ENCODE peak calls at places on chromosomes 5 and 9, in six cellular contexts. M, X, V, S, A and K are unnamed samples.

GRCh38 chr5:133739381-133739780 is 127.0 kb upstream of the FSTL4 start:
- DNase-seq in V (no peak), M (peak), S (no peak), A (no peak), X (no peak), K (no peak)

GRCh38 chr5:52784741-52785140 is 3.0 kb upstream of the ITGA1 start:
- DNase-seq in X (no peak), V (no peak), S (no peak), M (no peak), A (no peak), K (no peak)

GRCh38 chr5:150146862-150147579 is 8.6 kb downstream of the PDGFRB start:
- DNase-seq in M (no peak), X (no peak), V (no peak), S (no peak), A (peak), K (no peak)

GRCh38 chr9:81815781-81816180 is 112.4 kb upstream of the SPATA31D4 start:
- DNase-seq in V (no peak), M (no peak), A (no peak), X (no peak), S (no peak), K (no peak)

GRCh38 chr5:175895701-175896102 is 24.3 kb downstream of the CPLX2 start:
- DNase-seq in S (no peak), V (peak), M (no peak), A (no peak), X (no peak), K (no peak)

GRCh38 chr9:136886610-136887597 is 588 bp downstream of the TRAF2 start:
- DNase-seq in X (no peak), A (peak), S (peak), M (peak), V (peak), K (peak)

GRCh38 chr5:81948349-81948748 is 23.5 kb upstream of the ATG10 start:
- DNase-seq in A (no peak), X (no peak), V (no peak), S (no peak), M (no peak), K (no peak)

GRCh38 chr5:168364738-168365550 is 73.5 kb downstream of the WWC1 start:
- DNase-seq in M (peak), S (no peak), V (no peak), A (no peak), X (peak), K (no peak)

GRCh38 chr5:150642567-150642927 is 2.1 kb downstream of the SYNPO start:
- DNase-seq in A (no peak), S (no peak), M (no peak), V (no peak), X (peak), K (no peak)

GRCh38 chr9:96618209-96619108 is 1.2 kb downstream of the CDC14B start:
- DNase-seq in S (peak), V (no peak), M (no peak), A (peak), X (peak), K (no peak)

GRCh38 chr9:38423939-38424843 is at the start of gene IGFBPL1:
- DNase-seq in S (peak), V (peak), A (peak), X (no peak), M (peak), K (no peak)

GRCh38 chr5:143036146-143036927 is 266.2 kb downstream of the ARHGAP26 start:
- DNase-seq in A (no peak), S (no peak), X (no peak), V (no peak), M (no peak), K (no peak)

GRCh38 chr5:143031781-143032724 is 261.9 kb downstream of the ARHGAP26 start:
- DNase-seq in M (no peak), A (peak), V (no peak), S (no peak), X (no peak), K (no peak)

GRCh38 chr5:143037071-143037470 is 266.9 kb downstream of the ARHGAP26 start:
- DNase-seq in V (no peak), S (no peak), M (no peak), X (no peak), A (no peak), K (no peak)

GRCh38 chr5:143030349-143030748 is 260.2 kb downstream of the ARHGAP26 start:
- DNase-seq in A (no peak), X (no peak), M (no peak), V (no peak), S (no peak), K (no peak)

DNA sequence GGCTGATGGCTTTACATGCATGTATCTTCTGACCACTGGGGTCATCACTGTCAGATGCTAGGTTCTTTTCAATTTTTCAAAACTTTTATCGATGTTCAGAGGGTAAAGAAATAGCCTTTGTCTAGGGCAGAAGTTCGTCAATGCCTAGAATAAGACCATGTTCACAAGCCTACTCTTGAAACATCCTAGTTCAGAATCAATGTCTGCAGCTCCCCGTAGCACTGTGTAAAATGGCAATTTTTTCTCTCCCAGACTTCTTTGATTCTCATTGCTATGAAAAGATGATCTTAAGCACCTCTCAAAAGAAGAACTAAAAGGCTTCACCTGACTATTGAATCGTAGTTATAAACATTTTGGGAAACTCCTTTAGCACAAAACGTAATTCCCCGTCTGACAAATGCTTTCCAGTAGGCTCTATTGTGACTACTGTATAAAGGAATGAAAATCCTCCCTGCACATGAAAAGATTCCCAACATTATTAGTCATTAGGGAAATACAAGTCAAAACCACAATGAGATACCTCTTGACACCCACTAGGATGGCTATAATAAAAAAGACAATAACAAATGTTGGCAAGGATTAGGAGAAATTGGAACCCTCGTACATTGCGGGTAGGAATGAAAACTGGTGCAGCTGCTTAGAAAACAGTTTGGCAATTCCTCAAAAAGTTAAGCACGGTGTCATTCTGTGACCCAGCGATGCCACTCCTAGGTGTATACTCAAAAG is 263.5 kb downstream of the ARHGAP26 start:
- DNase-seq in S (no peak), X (no peak), A (no peak), V (no peak), M (no peak), K (no peak)
- TF ChIP-seq TAF1 in S (no peak), X (no peak), A (no peak), V (no peak), M (no peak), K (no peak)

GRCh38 chr5:68500828-68501227 is 285.3 kb downstream of the PIK3R1 start:
- DNase-seq in X (no peak), S (no peak), M (no peak), A (no peak), V (no peak), K (no peak)

GRCh38 chr5:68502531-68502930 is 287.0 kb downstream of the PIK3R1 start:
- DNase-seq in A (no peak), X (no peak), S (no peak), V (no peak), M (no peak), K (no peak)

GRCh38 chr5:68504306-68504705 is 288.8 kb downstream of the PIK3R1 start:
- DNase-seq in X (no peak), S (no peak), M (no peak), A (no peak), V (no peak), K (no peak)

GRCh38 chr5:68494771-68495170 is 279.2 kb downstream of the PIK3R1 start:
- DNase-seq in X (no peak), A (no peak), S (no peak), M (no peak), V (no peak), K (no peak)

GRCh38 chr5:68499952-68500351 is 284.4 kb downstream of the PIK3R1 start:
- DNase-seq in S (no peak), V (no peak), A (no peak), M (no peak), X (no peak), K (no peak)
- TF ChIP-seq TAF1 in S (no peak), V (no peak), A (no peak), M (no peak), X (no peak), K (no peak)

DNA sequence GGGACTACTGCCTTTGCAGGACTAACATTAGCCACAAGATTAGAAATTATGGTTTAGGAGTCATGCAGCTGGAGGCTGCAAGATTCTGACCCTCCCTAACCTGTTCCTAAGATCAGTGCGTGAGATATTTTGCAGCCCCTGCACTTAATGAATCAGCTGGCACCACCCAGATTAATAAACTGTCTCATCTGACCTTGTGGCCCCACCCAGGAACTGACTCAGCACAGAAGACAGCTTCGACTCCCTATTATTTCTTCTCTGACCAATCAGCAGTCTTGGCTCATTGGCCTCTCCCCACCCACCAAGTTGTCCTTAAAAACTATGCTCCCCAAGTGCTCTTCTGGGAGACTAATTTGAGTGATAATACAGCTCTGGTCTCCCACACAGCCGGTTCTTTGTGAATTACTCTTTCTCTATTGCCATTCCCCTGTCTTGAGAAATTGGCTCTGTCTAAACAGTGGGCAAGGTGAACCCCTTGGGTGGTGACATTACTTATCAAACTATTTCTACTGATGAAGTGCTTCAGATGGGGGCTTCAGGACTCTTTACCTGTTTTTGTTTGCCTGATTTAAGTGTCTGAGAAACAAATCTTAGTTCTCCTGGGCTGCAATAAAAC is 17.0 kb downstream of the CTSL start:
- DNase-seq in S (peak), V (no peak), X (no peak), M (no peak), A (no peak), K (no peak)
- TF ChIP-seq TAF1 in S (no peak), V (no peak), X (no peak), M (no peak), A (no peak), K (no peak)

GRCh38 chr5:59218424-59219045 is 635.7 kb downstream of the RAB3C start:
- DNase-seq in M (no peak), A (peak), V (no peak), X (peak), S (no peak), K (no peak)
- TF ChIP-seq TAF1 in M (no peak), A (no peak), V (no peak), X (no peak), S (no peak), K (no peak)

GRCh38 chr5:7395432-7396168 is at the start of gene ADCY2:
- DNase-seq in M (peak), A (peak), S (no peak), V (no peak), X (no peak), K (no peak)
- TF ChIP-seq TAF1 in M (no peak), A (no peak), S (no peak), V (no peak), X (no peak), K (no peak)

GRCh38 chr5:33188089-33188488 is 252.7 kb upstream of the TARS1 start:
- DNase-seq in X (no peak), M (no peak), V (no peak), A (no peak), S (no peak), K (no peak)

GRCh38 chr5:33180900-33181299 is 259.9 kb upstream of the TARS1 start:
- DNase-seq in S (no peak), X (no peak), M (no peak), A (no peak), V (no peak), K (no peak)

GRCh38 chr5:33184367-33184766 is 256.4 kb upstream of the TARS1 start:
- DNase-seq in X (no peak), M (no peak), V (no peak), A (no peak), S (no peak), K (no peak)
- TF ChIP-seq TAF1 in X (no peak), M (no peak), V (no peak), A (no peak), S (no peak), K (no peak)

GRCh38 chr5:108743344-108743743 is 4.4 kb upstream of the FER start:
- DNase-seq in M (no peak), V (no peak), X (no peak), S (no peak), A (no peak), K (no peak)
- TF ChIP-seq TAF1 in M (no peak), V (no peak), X (no peak), S (no peak), A (no peak), K (no peak)

GRCh38 chr5:90096415-90097081 is 313.0 kb downstream of the CETN3 start:
- DNase-seq in S (peak), A (no peak), V (no peak), X (peak), M (no peak), K (no peak)
- TF ChIP-seq TAF1 in S (no peak), A (no peak), V (no peak), X (no peak), M (no peak), K (no peak)

GRCh38 chr9:13358128-13358527 is 78.6 kb upstream of the MPDZ start:
- DNase-seq in A (no peak), M (no peak), X (no peak), S (no peak), V (no peak), K (no peak)
- TF ChIP-seq TAF1 in A (no peak), M (no peak), X (no peak), S (no peak), V (no peak), K (no peak)

GRCh38 chr5:93593476-93594060 is 10.5 kb downstream of the NR2F1 start:
- DNase-seq in V (no peak), X (no peak), A (no peak), S (no peak), M (no peak), K (no peak)
- TF ChIP-seq TAF1 in V (no peak), X (no peak), A (no peak), S (no peak), M (no peak), K (no peak)